ENCODE peak calls at places on chromosome 5, in seven cellular contexts. X is HCT116, P is GM12878, H is HepG2, G is H1, Z is SK-N-SH, Y is K562. I is an unnamed sample.

GRCh38 chr5:145825751-145826180 is 9.4 kb downstream of the PRELID2 start:
- DNase-seq in X (peak), P (no peak), H (peak), G (no peak), Z (peak), Y (peak), I (no peak)

GRCh38 chr5:42301349-42301748 is 121.9 kb upstream of the GHR start:
- DNase-seq in X (no peak), P (no peak), H (no peak), G (no peak), Z (no peak), Y (no peak), I (no peak)

GRCh38 chr5:134567651-134568338 is 42.3 kb downstream of the JADE2 start:
- DNase-seq in X (no peak), P (no peak), H (no peak), G (no peak), Z (no peak), Y (no peak), I (no peak)

GRCh38 chr5:151054713-151055112 is 26.1 kb downstream of the TNIP1 start:
- DNase-seq in X (no peak), P (no peak), H (no peak), G (no peak), Z (no peak), Y (no peak), I (no peak)

GRCh38 chr5:95035891-95036675 is 248.8 kb downstream of the MCTP1 start:
- DNase-seq in X (no peak), P (no peak), H (no peak), G (no peak), Z (no peak), Y (no peak), I (no peak)

GRCh38 chr5:145975361-145976066 is 39.1 kb downstream of the SH3RF2 start:
- DNase-seq in X (peak), P (no peak), H (peak), G (no peak), Z (peak), Y (no peak), I (no peak)

GRCh38 chr5:83363876-83364275 is 107.7 kb upstream of the VCAN start:
- DNase-seq in X (no peak), P (no peak), H (no peak), G (no peak), Z (no peak), Y (no peak), I (no peak)

GRCh38 chr5:77418601-77419591 is 73.2 kb downstream of the WDR41 start:
- DNase-seq in X (no peak), P (no peak), H (no peak), G (no peak), Z (no peak), Y (no peak), I (no peak)

GRCh38 chr5:83245037-83245436 is 167.7 kb downstream of the XRCC4 start:
- DNase-seq in X (no peak), P (no peak), H (no peak), G (no peak), Z (no peak), Y (no peak), I (no peak)

GRCh38 chr5:62720036-62720441 is 141.4 kb downstream of the LRRC70 start:
- DNase-seq in X (peak), P (peak), H (peak), G (peak), Z (peak), Y (peak), I (peak)

GRCh38 chr5:62719061-62719730 is 140.6 kb downstream of the LRRC70 start:
- DNase-seq in X (no peak), P (no peak), H (no peak), G (no peak), Z (no peak), Y (no peak), I (no peak)

GRCh38 chr5:62718368-62718767 is 139.7 kb downstream of the LRRC70 start:
- DNase-seq in X (no peak), P (no peak), H (no peak), G (no peak), Z (no peak), Y (peak), I (peak)

GRCh38 chr5:62714246-62714645 is 135.6 kb downstream of the LRRC70 start:
- DNase-seq in X (no peak), P (no peak), H (no peak), G (no peak), Z (no peak), Y (no peak), I (no peak)

GRCh38 chr5:62717211-62717927 is 138.8 kb downstream of the LRRC70 start:
- DNase-seq in X (no peak), P (no peak), H (no peak), G (no peak), Z (no peak), Y (no peak), I (no peak)
- TF ChIP-seq JUND in X (no peak), P (no peak), H (no peak), G (no peak), Z (no peak), Y (no peak), I (no peak)

GRCh38 chr5:118043531-118043930 is 944.8 kb downstream of the DTWD2 start:
- DNase-seq in X (no peak), P (no peak), H (no peak), G (no peak), Z (no peak), Y (no peak), I (no peak)
- TF ChIP-seq JUND in X (no peak), P (no peak), H (no peak), G (no peak), Z (no peak), Y (no peak), I (no peak)

GRCh38 chr5:169637085-169637855 is at the start of gene DOCK2:
- DNase-seq in X (no peak), P (no peak), H (no peak), G (peak), Z (no peak), Y (peak), I (no peak)
- TF ChIP-seq JUND in X (no peak), P (no peak), H (no peak), G (no peak), Z (no peak), Y (no peak), I (no peak)

DNA sequence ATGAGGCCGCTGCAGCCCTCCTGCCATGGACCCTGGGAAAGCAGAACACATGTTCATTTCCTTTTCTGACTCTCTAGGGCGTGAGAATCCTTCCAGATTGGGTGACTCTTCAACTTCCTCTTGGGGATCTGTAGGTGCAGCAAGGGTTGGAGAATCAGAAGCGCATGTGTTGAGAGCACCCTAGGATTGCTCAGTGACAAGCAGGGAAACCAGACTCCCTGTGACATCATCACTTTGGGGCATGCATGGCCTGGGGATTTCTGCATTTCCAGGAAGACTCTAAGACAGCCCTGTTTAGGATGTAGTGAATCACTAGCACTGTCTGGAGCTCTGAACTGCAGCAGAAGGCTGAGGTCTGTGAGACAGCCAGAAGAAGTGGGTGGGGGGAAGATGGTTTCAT is 15.1 kb upstream of the LCP2 start:
- DNase-seq in X (no peak), P (no peak), H (no peak), G (no peak), Z (no peak), Y (no peak), I (no peak)
- TF ChIP-seq JUND in X (no peak), P (no peak), H (no peak), G (no peak), Z (no peak), Y (peak), I (no peak)

GRCh38 chr5:72108200-72109050 is 1.1 kb downstream of the MAP1B start:
- DNase-seq in X (no peak), P (no peak), H (peak), G (peak), Z (peak), Y (peak), I (no peak)
- TF ChIP-seq JUND in X (no peak), P (no peak), H (no peak), G (no peak), Z (no peak), Y (peak), I (no peak)

GRCh38 chr5:126508251-126508961 is 85.2 kb downstream of the GRAMD2B start:
- DNase-seq in X (no peak), P (no peak), H (no peak), G (no peak), Z (no peak), Y (no peak), I (no peak)

GRCh38 chr5:126509339-126509738 is 85.7 kb downstream of the ALDH7A1 start:
- DNase-seq in X (no peak), P (no peak), H (no peak), G (no peak), Z (no peak), Y (no peak), I (no peak)

GRCh38 chr5:126511961-126512360 is 83.1 kb downstream of the ALDH7A1 start:
- DNase-seq in X (no peak), P (no peak), H (no peak), G (peak), Z (no peak), Y (no peak), I (no peak)

GRCh38 chr5:126506079-126506478 is 82.9 kb downstream of the GRAMD2B start:
- DNase-seq in X (no peak), P (no peak), H (no peak), G (no peak), Z (no peak), Y (no peak), I (no peak)

GRCh38 chr5:126508962-126509279 is 85.7 kb downstream of the GRAMD2B start:
- DNase-seq in X (no peak), P (no peak), H (no peak), G (no peak), Z (no peak), Y (no peak), I (no peak)
- TF ChIP-seq JUND in X (no peak), P (no peak), H (no peak), G (no peak), Z (no peak), Y (no peak), I (no peak)